ENCODE peak calls at places on chromosomes 11 and 22, in five cellular contexts. One of them, this sample, is unnamed.

GRCh38 chr22:41302016-41302767 is 867 bp downstream of the ZC3H7B start:
- DNase-seq in NCI-H187: no peak
- DNase-seq in stimulated activated naive CD8-positive, alpha-beta T cell treated with anti-CD3 and anti-CD28 coated beads, Interleukin-15, Interleukin-2, amounts not matched to agents 100 U/mL and 50 U/mL, for 24 hours: peak
- DNase-seq in CD8-positive, alpha-beta T cell: no peak
- DNase-seq in left lobe of liver: no peak
- DNase-seq in this sample: no peak

GRCh38 chr22:45242778-45243191 is 2.1 kb upstream of the KIAA0930 start:
- DNase-seq in NCI-H187: no peak
- DNase-seq in stimulated activated naive CD8-positive, alpha-beta T cell treated with anti-CD3 and anti-CD28 coated beads, Interleukin-15, Interleukin-2, amounts not matched to agents 100 U/mL and 50 U/mL, for 24 hours: no peak
- DNase-seq in CD8-positive, alpha-beta T cell: no peak
- DNase-seq in left lobe of liver: peak
- DNase-seq in this sample: no peak

GRCh38 chr11:102386376-102386775 is 39.4 kb downstream of the BIRC2 start:
- DNase-seq in NCI-H187: no peak
- DNase-seq in stimulated activated naive CD8-positive, alpha-beta T cell treated with anti-CD3 and anti-CD28 coated beads, Interleukin-15, Interleukin-2, amounts not matched to agents 100 U/mL and 50 U/mL, for 24 hours: no peak
- DNase-seq in CD8-positive, alpha-beta T cell: no peak
- DNase-seq in left lobe of liver: no peak
- DNase-seq in this sample: no peak

GRCh38 chr22:35587447-35587870 is 29.7 kb downstream of the MB start:
- DNase-seq in NCI-H187: no peak
- DNase-seq in stimulated activated naive CD8-positive, alpha-beta T cell treated with anti-CD3 and anti-CD28 coated beads, Interleukin-15, Interleukin-2, amounts not matched to agents 100 U/mL and 50 U/mL, for 24 hours: no peak
- DNase-seq in CD8-positive, alpha-beta T cell: no peak
- DNase-seq in left lobe of liver: peak
- DNase-seq in this sample: no peak

GRCh38 chr11:94103476-94103875 is 25.2 kb upstream of the PANX1 start:
- DNase-seq in NCI-H187: no peak
- DNase-seq in stimulated activated naive CD8-positive, alpha-beta T cell treated with anti-CD3 and anti-CD28 coated beads, Interleukin-15, Interleukin-2, amounts not matched to agents 100 U/mL and 50 U/mL, for 24 hours: no peak
- DNase-seq in CD8-positive, alpha-beta T cell: no peak
- DNase-seq in left lobe of liver: no peak
- DNase-seq in this sample: no peak

GRCh38 chr22:28015676-28016601 is 96.9 kb upstream of the PITPNB start:
- DNase-seq in NCI-H187: no peak
- DNase-seq in stimulated activated naive CD8-positive, alpha-beta T cell treated with anti-CD3 and anti-CD28 coated beads, Interleukin-15, Interleukin-2, amounts not matched to agents 100 U/mL and 50 U/mL, for 24 hours: no peak
- DNase-seq in CD8-positive, alpha-beta T cell: no peak
- DNase-seq in left lobe of liver: peak
- DNase-seq in this sample: no peak

GRCh38 chr11:57364851-57365660 is 15.9 kb downstream of the PRG3 start:
- DNase-seq in NCI-H187: no peak
- DNase-seq in stimulated activated naive CD8-positive, alpha-beta T cell treated with anti-CD3 and anti-CD28 coated beads, Interleukin-15, Interleukin-2, amounts not matched to agents 100 U/mL and 50 U/mL, for 24 hours: no peak
- DNase-seq in CD8-positive, alpha-beta T cell: no peak
- DNase-seq in left lobe of liver: no peak
- DNase-seq in this sample: no peak

GRCh38 chr11:30730011-30730410 is 143.9 kb upstream of the MPPED2 start:
- DNase-seq in NCI-H187: no peak
- DNase-seq in stimulated activated naive CD8-positive, alpha-beta T cell treated with anti-CD3 and anti-CD28 coated beads, Interleukin-15, Interleukin-2, amounts not matched to agents 100 U/mL and 50 U/mL, for 24 hours: no peak
- DNase-seq in CD8-positive, alpha-beta T cell: no peak
- DNase-seq in left lobe of liver: no peak
- DNase-seq in this sample: no peak

GRCh38 chr11:117822031-117822521 is 2.5 kb downstream of the FXYD2 start:
- DNase-seq in NCI-H187: no peak
- DNase-seq in stimulated activated naive CD8-positive, alpha-beta T cell treated with anti-CD3 and anti-CD28 coated beads, Interleukin-15, Interleukin-2, amounts not matched to agents 100 U/mL and 50 U/mL, for 24 hours: peak
- DNase-seq in CD8-positive, alpha-beta T cell: no peak
- DNase-seq in left lobe of liver: no peak
- DNase-seq in this sample: no peak

GRCh38 chr11:121293276-121293569 is 652 bp downstream of the SC5D start:
- DNase-seq in NCI-H187: no peak
- DNase-seq in stimulated activated naive CD8-positive, alpha-beta T cell treated with anti-CD3 and anti-CD28 coated beads, Interleukin-15, Interleukin-2, amounts not matched to agents 100 U/mL and 50 U/mL, for 24 hours: no peak
- DNase-seq in CD8-positive, alpha-beta T cell: no peak
- DNase-seq in left lobe of liver: no peak
- DNase-seq in this sample: no peak

GRCh38 chr22:45946805-45947600 is 30.0 kb downstream of the WNT7B start:
- DNase-seq in NCI-H187: no peak
- DNase-seq in stimulated activated naive CD8-positive, alpha-beta T cell treated with anti-CD3 and anti-CD28 coated beads, Interleukin-15, Interleukin-2, amounts not matched to agents 100 U/mL and 50 U/mL, for 24 hours: no peak
- DNase-seq in CD8-positive, alpha-beta T cell: no peak
- DNase-seq in left lobe of liver: no peak
- DNase-seq in this sample: no peak

GRCh38 chr11:104772806-104773241 is 125.4 kb downstream of the CASP12 start:
- DNase-seq in NCI-H187: no peak
- DNase-seq in stimulated activated naive CD8-positive, alpha-beta T cell treated with anti-CD3 and anti-CD28 coated beads, Interleukin-15, Interleukin-2, amounts not matched to agents 100 U/mL and 50 U/mL, for 24 hours: no peak
- DNase-seq in CD8-positive, alpha-beta T cell: no peak
- DNase-seq in left lobe of liver: no peak
- DNase-seq in this sample: no peak

GRCh38 chr11:97269527-97269926 is 879.7 kb downstream of the JRKL start:
- DNase-seq in NCI-H187: no peak
- DNase-seq in stimulated activated naive CD8-positive, alpha-beta T cell treated with anti-CD3 and anti-CD28 coated beads, Interleukin-15, Interleukin-2, amounts not matched to agents 100 U/mL and 50 U/mL, for 24 hours: no peak
- DNase-seq in CD8-positive, alpha-beta T cell: no peak
- DNase-seq in left lobe of liver: no peak
- DNase-seq in this sample: no peak

GRCh38 chr11:102436546-102436945 is 16.0 kb downstream of the TMEM123 start:
- DNase-seq in NCI-H187: no peak
- DNase-seq in stimulated activated naive CD8-positive, alpha-beta T cell treated with anti-CD3 and anti-CD28 coated beads, Interleukin-15, Interleukin-2, amounts not matched to agents 100 U/mL and 50 U/mL, for 24 hours: no peak
- DNase-seq in CD8-positive, alpha-beta T cell: no peak
- DNase-seq in left lobe of liver: no peak
- DNase-seq in this sample: no peak

GRCh38 chr11:60985991-60986915 is 14.8 kb downstream of the CD6 start:
- DNase-seq in NCI-H187: no peak
- DNase-seq in stimulated activated naive CD8-positive, alpha-beta T cell treated with anti-CD3 and anti-CD28 coated beads, Interleukin-15, Interleukin-2, amounts not matched to agents 100 U/mL and 50 U/mL, for 24 hours: peak
- DNase-seq in CD8-positive, alpha-beta T cell: peak
- DNase-seq in left lobe of liver: no peak
- DNase-seq in this sample: peak

GRCh38 chr11:61917357-61918109 is at the start of gene RAB3IL1:
- DNase-seq in NCI-H187: no peak
- DNase-seq in stimulated activated naive CD8-positive, alpha-beta T cell treated with anti-CD3 and anti-CD28 coated beads, Interleukin-15, Interleukin-2, amounts not matched to agents 100 U/mL and 50 U/mL, for 24 hours: no peak
- DNase-seq in CD8-positive, alpha-beta T cell: no peak
- DNase-seq in left lobe of liver: peak
- DNase-seq in this sample: no peak

GRCh38 chr22:40247976-40248375 is 70.3 kb downstream of the TNRC6B start:
- DNase-seq in NCI-H187: no peak
- DNase-seq in stimulated activated naive CD8-positive, alpha-beta T cell treated with anti-CD3 and anti-CD28 coated beads, Interleukin-15, Interleukin-2, amounts not matched to agents 100 U/mL and 50 U/mL, for 24 hours: peak
- DNase-seq in CD8-positive, alpha-beta T cell: peak
- DNase-seq in left lobe of liver: no peak
- DNase-seq in this sample: peak

GRCh38 chr22:25452116-25452700 is 112.3 kb upstream of the GRK3 start:
- DNase-seq in NCI-H187: no peak
- DNase-seq in stimulated activated naive CD8-positive, alpha-beta T cell treated with anti-CD3 and anti-CD28 coated beads, Interleukin-15, Interleukin-2, amounts not matched to agents 100 U/mL and 50 U/mL, for 24 hours: no peak
- DNase-seq in CD8-positive, alpha-beta T cell: no peak
- DNase-seq in left lobe of liver: no peak
- DNase-seq in this sample: no peak

GRCh38 chr11:34343153-34343552 is 14.7 kb downstream of the ABTB2 start:
- DNase-seq in NCI-H187: no peak
- DNase-seq in stimulated activated naive CD8-positive, alpha-beta T cell treated with anti-CD3 and anti-CD28 coated beads, Interleukin-15, Interleukin-2, amounts not matched to agents 100 U/mL and 50 U/mL, for 24 hours: no peak
- DNase-seq in CD8-positive, alpha-beta T cell: no peak
- DNase-seq in left lobe of liver: no peak
- DNase-seq in this sample: no peak

GRCh38 chr11:109605006-109605405 is 183.0 kb downstream of the C11orf87 start:
- DNase-seq in NCI-H187: no peak
- DNase-seq in stimulated activated naive CD8-positive, alpha-beta T cell treated with anti-CD3 and anti-CD28 coated beads, Interleukin-15, Interleukin-2, amounts not matched to agents 100 U/mL and 50 U/mL, for 24 hours: no peak
- DNase-seq in CD8-positive, alpha-beta T cell: no peak
- DNase-seq in left lobe of liver: no peak
- DNase-seq in this sample: no peak

GRCh38 chr11:65290448-65291165 is 24.1 kb upstream of the CDC42EP2 start:
- DNase-seq in NCI-H187: no peak
- DNase-seq in stimulated activated naive CD8-positive, alpha-beta T cell treated with anti-CD3 and anti-CD28 coated beads, Interleukin-15, Interleukin-2, amounts not matched to agents 100 U/mL and 50 U/mL, for 24 hours: no peak
- DNase-seq in CD8-positive, alpha-beta T cell: no peak
- DNase-seq in left lobe of liver: peak
- DNase-seq in this sample: no peak

GRCh38 chr22:49847751-49848689 is 5.6 kb upstream of the ZBED4 start:
- DNase-seq in NCI-H187: no peak
- DNase-seq in stimulated activated naive CD8-positive, alpha-beta T cell treated with anti-CD3 and anti-CD28 coated beads, Interleukin-15, Interleukin-2, amounts not matched to agents 100 U/mL and 50 U/mL, for 24 hours: no peak
- DNase-seq in CD8-positive, alpha-beta T cell: no peak
- DNase-seq in left lobe of liver: no peak
- DNase-seq in this sample: no peak

GRCh38 chr11:125123947-125124633 is 12.7 kb upstream of the TMEM218 start:
- DNase-seq in NCI-H187: no peak
- DNase-seq in stimulated activated naive CD8-positive, alpha-beta T cell treated with anti-CD3 and anti-CD28 coated beads, Interleukin-15, Interleukin-2, amounts not matched to agents 100 U/mL and 50 U/mL, for 24 hours: peak
- DNase-seq in CD8-positive, alpha-beta T cell: no peak
- DNase-seq in left lobe of liver: peak
- DNase-seq in this sample: no peak

GRCh38 chr11:79101736-79102135 is 339.1 kb downstream of the TENM4 start:
- DNase-seq in NCI-H187: no peak
- DNase-seq in stimulated activated naive CD8-positive, alpha-beta T cell treated with anti-CD3 and anti-CD28 coated beads, Interleukin-15, Interleukin-2, amounts not matched to agents 100 U/mL and 50 U/mL, for 24 hours: no peak
- DNase-seq in CD8-positive, alpha-beta T cell: no peak
- DNase-seq in left lobe of liver: no peak
- DNase-seq in this sample: no peak

GRCh38 chr11:36622431-36623136 is 24.5 kb upstream of the RAG2 start:
- DNase-seq in NCI-H187: no peak
- DNase-seq in stimulated activated naive CD8-positive, alpha-beta T cell treated with anti-CD3 and anti-CD28 coated beads, Interleukin-15, Interleukin-2, amounts not matched to agents 100 U/mL and 50 U/mL, for 24 hours: no peak
- DNase-seq in CD8-positive, alpha-beta T cell: no peak
- DNase-seq in left lobe of liver: no peak
- DNase-seq in this sample: no peak

GRCh38 chr11:84686726-84687125 is 940.4 kb downstream of the DLG2 start:
- DNase-seq in NCI-H187: no peak
- DNase-seq in stimulated activated naive CD8-positive, alpha-beta T cell treated with anti-CD3 and anti-CD28 coated beads, Interleukin-15, Interleukin-2, amounts not matched to agents 100 U/mL and 50 U/mL, for 24 hours: no peak
- DNase-seq in CD8-positive, alpha-beta T cell: no peak
- DNase-seq in left lobe of liver: no peak
- DNase-seq in this sample: no peak

GRCh38 chr11:119615003-119615878 is 113.8 kb downstream of the NECTIN1 start:
- DNase-seq in NCI-H187: no peak
- DNase-seq in stimulated activated naive CD8-positive, alpha-beta T cell treated with anti-CD3 and anti-CD28 coated beads, Interleukin-15, Interleukin-2, amounts not matched to agents 100 U/mL and 50 U/mL, for 24 hours: no peak
- DNase-seq in CD8-positive, alpha-beta T cell: no peak
- DNase-seq in left lobe of liver: no peak
- DNase-seq in this sample: no peak

GRCh38 chr11:79440451-79441158 is at the start of gene TENM4:
- DNase-seq in NCI-H187: peak
- DNase-seq in stimulated activated naive CD8-positive, alpha-beta T cell treated with anti-CD3 and anti-CD28 coated beads, Interleukin-15, Interleukin-2, amounts not matched to agents 100 U/mL and 50 U/mL, for 24 hours: peak
- DNase-seq in CD8-positive, alpha-beta T cell: no peak
- DNase-seq in left lobe of liver: peak
- DNase-seq in this sample: no peak

GRCh38 chr11:17595526-17596309 is 48.7 kb downstream of the OTOG start:
- DNase-seq in NCI-H187: no peak
- DNase-seq in stimulated activated naive CD8-positive, alpha-beta T cell treated with anti-CD3 and anti-CD28 coated beads, Interleukin-15, Interleukin-2, amounts not matched to agents 100 U/mL and 50 U/mL, for 24 hours: no peak
- DNase-seq in CD8-positive, alpha-beta T cell: no peak
- DNase-seq in left lobe of liver: peak
- DNase-seq in this sample: no peak

GRCh38 chr22:20256562-20257473 is 11.3 kb downstream of the RTN4R start:
- DNase-seq in NCI-H187: no peak
- DNase-seq in stimulated activated naive CD8-positive, alpha-beta T cell treated with anti-CD3 and anti-CD28 coated beads, Interleukin-15, Interleukin-2, amounts not matched to agents 100 U/mL and 50 U/mL, for 24 hours: no peak
- DNase-seq in CD8-positive, alpha-beta T cell: no peak
- DNase-seq in left lobe of liver: no peak
- DNase-seq in this sample: no peak

GRCh38 chr11:19091366-19091765 is 25.6 kb upstream of the ZDHHC13 start:
- DNase-seq in NCI-H187: no peak
- DNase-seq in stimulated activated naive CD8-positive, alpha-beta T cell treated with anti-CD3 and anti-CD28 coated beads, Interleukin-15, Interleukin-2, amounts not matched to agents 100 U/mL and 50 U/mL, for 24 hours: no peak
- DNase-seq in CD8-positive, alpha-beta T cell: no peak
- DNase-seq in left lobe of liver: no peak
- DNase-seq in this sample: no peak

GRCh38 chr11:126522152-126522551 is 166.7 kb downstream of the ST3GAL4 start:
- DNase-seq in NCI-H187: no peak
- DNase-seq in stimulated activated naive CD8-positive, alpha-beta T cell treated with anti-CD3 and anti-CD28 coated beads, Interleukin-15, Interleukin-2, amounts not matched to agents 100 U/mL and 50 U/mL, for 24 hours: no peak
- DNase-seq in CD8-positive, alpha-beta T cell: no peak
- DNase-seq in left lobe of liver: no peak
- DNase-seq in this sample: no peak

GRCh38 chr22:44648821-44649566 is 53.0 kb upstream of the PRR5 start:
- DNase-seq in NCI-H187: no peak
- DNase-seq in stimulated activated naive CD8-positive, alpha-beta T cell treated with anti-CD3 and anti-CD28 coated beads, Interleukin-15, Interleukin-2, amounts not matched to agents 100 U/mL and 50 U/mL, for 24 hours: no peak
- DNase-seq in CD8-positive, alpha-beta T cell: no peak
- DNase-seq in left lobe of liver: no peak
- DNase-seq in this sample: no peak

GRCh38 chr22:38871360-38872171 is 450 bp downstream of the CBX6 start:
- DNase-seq in NCI-H187: no peak
- DNase-seq in stimulated activated naive CD8-positive, alpha-beta T cell treated with anti-CD3 and anti-CD28 coated beads, Interleukin-15, Interleukin-2, amounts not matched to agents 100 U/mL and 50 U/mL, for 24 hours: peak
- DNase-seq in CD8-positive, alpha-beta T cell: no peak
- DNase-seq in left lobe of liver: peak
- DNase-seq in this sample: no peak

GRCh38 chr11:8719260-8720190 is 36.9 kb downstream of the RPL27A start:
- DNase-seq in NCI-H187: no peak
- DNase-seq in stimulated activated naive CD8-positive, alpha-beta T cell treated with anti-CD3 and anti-CD28 coated beads, Interleukin-15, Interleukin-2, amounts not matched to agents 100 U/mL and 50 U/mL, for 24 hours: no peak
- DNase-seq in CD8-positive, alpha-beta T cell: no peak
- DNase-seq in left lobe of liver: no peak
- DNase-seq in this sample: no peak

This sample was measured in activated CD8-positive, alpha-beta memory T cell treated with anti-CD3 and anti-CD28 coated beads for 4 hours.